ENCODE peak calls at places on chromosomes 4 and X, in six cellular contexts. S, D, H, B, Z and I are unnamed samples.

GRCh38 chr4:145414224-145414623 is 67.4 kb upstream of the SMAD1 start:
- DNase-seq in H (no peak), B (no peak), D (no peak), S (no peak), Z (no peak), I (no peak)

GRCh38 chrX:102858826-102859627 is 78.0 kb upstream of the RAB40AL start:
- DNase-seq in S (no peak), B (no peak), D (no peak), H (no peak), Z (peak; percentile 23), I (no peak)

GRCh38 chr4:142512161-142512560 is 333.9 kb downstream of the INPP4B start:
- DNase-seq in H (no peak), B (no peak), S (no peak), Z (peak; percentile 76), D (no peak), I (no peak)

GRCh38 chrX:43655961-43656494 is at the start of gene MAOA:
- DNase-seq in S (peak; percentile 88), H (peak; percentile 47), D (peak; percentile 68), Z (no peak), B (no peak), I (no peak)

GRCh38 chr4:74100531-74100930 is 1.5 kb upstream of the CXCL2 start:
- DNase-seq in H (no peak), D (no peak), B (no peak), S (no peak), Z (no peak), I (no peak)

GRCh38 chr4:99586747-99587146 is 12.1 kb downstream of the MTTP start:
- DNase-seq in H (no peak), Z (no peak), B (no peak), S (no peak), D (no peak), I (no peak)

GRCh38 chr4:123869517-123870282 is 473.1 kb downstream of the SPRY1 start:
- DNase-seq in B (no peak), Z (no peak), S (no peak), H (no peak), D (no peak), I (no peak)

GRCh38 chrX:153593811-153594500 is 5.0 kb downstream of the CCNQ start:
- DNase-seq in S (no peak), D (no peak), Z (no peak), B (no peak), H (no peak), I (no peak)